ENCODE peak calls at places on chromosome 14, in four cellular contexts. One of them, this sample, is unnamed.

GRCh38 chr14:66380143-66380542 is 106.0 kb upstream of the CCDC196 start:
- DNase-seq in K562: no peak
- DNase-seq in HepG2: no peak
- DNase-seq in A549: no peak
- DNase-seq in this sample: no peak

GRCh38 chr14:97544581-97544980 is 747.4 kb downstream of the VRK1 start:
- DNase-seq in A549: no peak
- DNase-seq in HepG2: no peak
- DNase-seq in K562: no peak
- DNase-seq in this sample: no peak

GRCh38 chr14:73759183-73759713 is 45.1 kb upstream of the PNMA1 start:
- DNase-seq in K562: peak; percentile 72
- DNase-seq in A549: no peak
- DNase-seq in HepG2: no peak
- DNase-seq in this sample: peak; percentile 15

GRCh38 chr14:91328313-91329050 is 84.0 kb upstream of the GPR68 start:
- DNase-seq in A549: no peak
- DNase-seq in K562: no peak
- DNase-seq in HepG2: no peak
- DNase-seq in this sample: no peak

GRCh38 chr14:27386391-27386790 is 788.6 kb upstream of the NOVA1 start:
- DNase-seq in HepG2: no peak
- DNase-seq in K562: no peak
- DNase-seq in A549: no peak
- DNase-seq in this sample: no peak

GRCh38 chr14:99209409-99209808 is 62.6 kb downstream of the BCL11B start:
- DNase-seq in A549: no peak
- DNase-seq in K562: no peak
- DNase-seq in HepG2: no peak
- DNase-seq in this sample: no peak

GRCh38 chr14:90819734-90820393 is 3.6 kb upstream of the TTC7B start:
- DNase-seq in K562: no peak
- DNase-seq in A549: no peak
- DNase-seq in HepG2: no peak
- DNase-seq in this sample: no peak

GRCh38 chr14:47040490-47040889 is 388.9 kb upstream of the RPL10L start:
- DNase-seq in A549: no peak
- DNase-seq in HepG2: peak; percentile 3
- DNase-seq in K562: no peak
- DNase-seq in this sample: peak; percentile 78

GRCh38 chr14:94390372-94391086 is 2.1 kb upstream of the SERPINA1 start:
- DNase-seq in HepG2: no peak
- DNase-seq in K562: no peak
- DNase-seq in A549: no peak
- DNase-seq in this sample: peak; percentile 24

GRCh38 chr14:24172871-24173281 is 996 bp downstream of the REC8 start:
- DNase-seq in HepG2: no peak
- DNase-seq in K562: no peak
- DNase-seq in A549: no peak
- DNase-seq in this sample: no peak

GRCh38 chr14:92408186-92408585 is 85.2 kb downstream of the SLC24A4 start:
- DNase-seq in HepG2: no peak
- DNase-seq in A549: no peak
- DNase-seq in K562: no peak
- DNase-seq in this sample: no peak

GRCh38 chr14:44912041-44912869 is 49.5 kb downstream of the KLHL28 start:
- DNase-seq in K562: no peak
- DNase-seq in HepG2: no peak
- DNase-seq in A549: no peak
- DNase-seq in this sample: peak; percentile 32

GRCh38 chr14:58637391-58638230 is at the start of gene DACT1:
- DNase-seq in K562: peak; percentile 64
- DNase-seq in A549: peak; percentile 16
- DNase-seq in HepG2: no peak
- DNase-seq in this sample: peak; percentile 93

GRCh38 chr14:98984719-98985041 is 287.3 kb downstream of the BCL11B start:
- DNase-seq in K562: peak; percentile 30
- DNase-seq in A549: no peak
- DNase-seq in HepG2: no peak
- DNase-seq in this sample: no peak

GRCh38 chr14:64202731-64203130 is 91.4 kb downstream of the ESR2 start:
- DNase-seq in HepG2: no peak
- DNase-seq in K562: no peak
- DNase-seq in A549: no peak
- DNase-seq in this sample: no peak

GRCh38 chr14:64201931-64202330 is 92.2 kb downstream of the ESR2 start:
- DNase-seq in HepG2: no peak
- DNase-seq in A549: no peak
- DNase-seq in K562: no peak
- DNase-seq in this sample: no peak

GRCh38 chr14:64201296-64201695 is 92.9 kb downstream of the ESR2 start:
- DNase-seq in A549: no peak
- DNase-seq in K562: no peak
- DNase-seq in HepG2: no peak
- DNase-seq in this sample: no peak

GRCh38 chr14:64200170-64200569 is 94.0 kb downstream of the ESR2 start:
- DNase-seq in A549: no peak
- DNase-seq in K562: no peak
- DNase-seq in HepG2: no peak
- DNase-seq in this sample: peak; percentile 47

GRCh38 chr14:64203366-64204006 is 90.7 kb downstream of the ESR2 start:
- DNase-seq in HepG2: no peak
- DNase-seq in A549: no peak
- DNase-seq in K562: no peak
- DNase-seq in this sample: no peak
- TF ChIP-seq JUNB in HepG2: no peak
- TF ChIP-seq JUNB in A549: no peak
- TF ChIP-seq JUNB in K562: no peak
- TF ChIP-seq JUNB in this sample: no peak

GRCh38 chr14:61346793-61347192 is 25.4 kb downstream of the PRKCH start:
- DNase-seq in HepG2: no peak
- DNase-seq in K562: no peak
- DNase-seq in A549: no peak
- DNase-seq in this sample: no peak
- H3K4me1 ChIP-seq in HepG2: no peaks in the 10 kb centered on the region
- H3K4me1 ChIP-seq in K562: peaks cover 9% of the 10 kb centered on the region
- H3K4me1 ChIP-seq in A549: peaks cover 6% of the 10 kb centered on the region
- H3K4me1 ChIP-seq in this sample: no peaks in the 10 kb centered on the region

GRCh38 chr14:77105554-77105953 is 7.5 kb downstream of the CIPC start:
- DNase-seq in A549: no peak
- DNase-seq in HepG2: no peak
- DNase-seq in K562: no peak
- DNase-seq in this sample: no peak
- H3K27ac ChIP-seq in A549: no peak overlapping the region
- H3K27ac ChIP-seq in HepG2: no peak overlapping the region
- H3K27ac ChIP-seq in K562: no peak overlapping the region
- H3K27ac ChIP-seq in this sample: peak overlapping the region; percentile 16

DNA sequence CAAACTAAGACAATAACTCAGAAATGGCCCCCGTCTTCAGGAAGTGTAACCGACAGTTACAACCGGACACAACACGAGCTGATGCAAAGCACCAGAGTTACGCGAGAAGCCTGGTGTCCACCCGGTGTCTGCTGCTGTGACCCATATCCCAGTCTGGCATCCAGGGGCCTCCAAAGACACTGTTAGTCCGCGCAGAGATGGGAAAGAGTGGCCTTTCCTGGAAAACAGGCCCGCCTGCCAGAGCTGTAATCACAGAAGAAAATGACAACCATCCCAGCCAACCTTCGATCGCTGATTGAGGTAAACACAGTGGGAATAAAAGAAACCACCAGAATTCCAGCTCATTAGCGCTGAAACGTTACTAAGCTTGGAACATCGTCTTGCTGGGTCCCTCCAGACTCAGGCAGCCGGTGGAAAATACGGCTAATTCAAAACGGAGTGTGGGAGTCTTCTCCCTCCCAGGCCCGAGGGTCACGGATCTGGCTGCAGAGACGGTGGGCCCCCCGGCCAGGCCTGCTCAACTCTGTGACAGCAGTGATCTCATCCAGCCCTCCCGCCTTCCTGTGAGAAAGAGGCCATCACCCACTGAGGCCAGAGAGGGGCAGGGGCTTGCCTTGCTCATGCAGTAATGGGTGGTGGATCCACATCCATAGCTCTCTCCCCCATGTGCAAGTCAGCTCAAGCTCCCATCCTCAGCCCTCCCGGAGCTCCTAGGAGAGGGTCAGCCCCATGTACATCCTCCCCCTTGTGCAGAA is 274.0 kb upstream of the RTL1 start:
- DNase-seq in HepG2: no peak
- DNase-seq in K562: no peak
- DNase-seq in A549: no peak
- DNase-seq in this sample: no peak
- TF ChIP-seq JUNB in HepG2: no peak
- TF ChIP-seq JUNB in K562: no peak
- TF ChIP-seq JUNB in A549: no peak
- TF ChIP-seq JUNB in this sample: no peak

GRCh38 chr14:72614891-72615410 is 278.9 kb downstream of the DPF3 start:
- DNase-seq in K562: no peak
- DNase-seq in A549: no peak
- DNase-seq in HepG2: no peak
- DNase-seq in this sample: no peak
- H3K4me1 ChIP-seq in K562: peaks cover 6% of the 10 kb centered on the region
- H3K4me1 ChIP-seq in A549: no peaks in the 10 kb centered on the region
- H3K4me1 ChIP-seq in HepG2: no peaks in the 10 kb centered on the region
- H3K4me1 ChIP-seq in this sample: no peaks in the 10 kb centered on the region

GRCh38 chr14:29236848-29237247 is 470.3 kb downstream of the FOXG1 start:
- DNase-seq in K562: no peak
- DNase-seq in A549: no peak
- DNase-seq in HepG2: no peak
- DNase-seq in this sample: no peak

GRCh38 chr14:29236401-29236800 is 469.8 kb downstream of the FOXG1 start:
- DNase-seq in A549: no peak
- DNase-seq in K562: no peak
- DNase-seq in HepG2: no peak
- DNase-seq in this sample: no peak

GRCh38 chr14:29233188-29233587 is 466.6 kb downstream of the FOXG1 start:
- DNase-seq in HepG2: no peak
- DNase-seq in K562: no peak
- DNase-seq in A549: no peak
- DNase-seq in this sample: no peak

GRCh38 chr14:29240046-29240445 is 473.5 kb downstream of the FOXG1 start:
- DNase-seq in A549: no peak
- DNase-seq in K562: no peak
- DNase-seq in HepG2: no peak
- DNase-seq in this sample: no peak

DNA sequence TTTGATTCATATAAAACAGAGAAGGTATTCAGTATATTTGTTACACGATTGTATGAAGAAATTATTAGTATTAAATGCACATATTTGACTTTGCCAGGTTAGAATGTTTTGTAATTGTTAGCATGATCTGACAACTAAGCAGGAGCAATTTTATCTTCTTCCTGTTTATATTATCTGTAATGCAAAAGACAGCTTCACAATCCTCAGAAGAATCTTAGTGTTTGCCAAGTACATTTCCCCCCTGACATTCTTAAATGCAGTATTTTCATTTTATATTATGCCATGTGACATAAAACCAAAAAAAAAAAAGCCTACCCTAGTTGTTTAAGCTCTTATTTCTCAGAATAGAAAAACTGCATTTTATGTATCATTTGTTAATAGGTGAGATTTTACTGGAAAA is 469.4 kb downstream of the FOXG1 start:
- DNase-seq in K562: no peak
- DNase-seq in A549: no peak
- DNase-seq in HepG2: no peak
- DNase-seq in this sample: no peak
- H3K27ac ChIP-seq in K562: no peak overlapping the region
- H3K27ac ChIP-seq in A549: no peak overlapping the region
- H3K27ac ChIP-seq in HepG2: no peak overlapping the region
- H3K27ac ChIP-seq in this sample: no peak overlapping the region

DNA sequence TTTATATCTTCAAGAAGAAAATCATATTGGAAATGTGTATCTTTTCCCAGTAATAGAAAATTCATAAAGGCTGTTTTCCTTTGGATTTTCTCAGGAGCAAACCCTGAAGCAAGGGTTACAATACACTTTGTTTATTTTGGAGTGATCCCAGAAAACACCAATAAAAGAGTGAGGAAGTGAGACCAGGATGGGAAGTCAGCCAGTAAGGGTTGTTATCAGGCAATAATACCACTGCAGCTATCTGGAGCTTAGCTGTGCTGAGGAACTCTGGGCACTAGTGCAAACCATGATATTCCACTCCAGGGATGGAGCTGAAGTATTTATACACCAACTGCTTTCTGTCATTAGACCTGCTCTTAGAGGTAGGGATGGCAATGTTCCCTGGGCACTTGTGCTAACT is 1002.3 kb downstream of the FLRT2 start:
- DNase-seq in K562: no peak
- DNase-seq in A549: no peak
- DNase-seq in HepG2: no peak
- DNase-seq in this sample: no peak
- TF ChIP-seq JUNB in K562: no peak
- TF ChIP-seq JUNB in A549: no peak
- TF ChIP-seq JUNB in HepG2: no peak
- TF ChIP-seq JUNB in this sample: no peak

DNA sequence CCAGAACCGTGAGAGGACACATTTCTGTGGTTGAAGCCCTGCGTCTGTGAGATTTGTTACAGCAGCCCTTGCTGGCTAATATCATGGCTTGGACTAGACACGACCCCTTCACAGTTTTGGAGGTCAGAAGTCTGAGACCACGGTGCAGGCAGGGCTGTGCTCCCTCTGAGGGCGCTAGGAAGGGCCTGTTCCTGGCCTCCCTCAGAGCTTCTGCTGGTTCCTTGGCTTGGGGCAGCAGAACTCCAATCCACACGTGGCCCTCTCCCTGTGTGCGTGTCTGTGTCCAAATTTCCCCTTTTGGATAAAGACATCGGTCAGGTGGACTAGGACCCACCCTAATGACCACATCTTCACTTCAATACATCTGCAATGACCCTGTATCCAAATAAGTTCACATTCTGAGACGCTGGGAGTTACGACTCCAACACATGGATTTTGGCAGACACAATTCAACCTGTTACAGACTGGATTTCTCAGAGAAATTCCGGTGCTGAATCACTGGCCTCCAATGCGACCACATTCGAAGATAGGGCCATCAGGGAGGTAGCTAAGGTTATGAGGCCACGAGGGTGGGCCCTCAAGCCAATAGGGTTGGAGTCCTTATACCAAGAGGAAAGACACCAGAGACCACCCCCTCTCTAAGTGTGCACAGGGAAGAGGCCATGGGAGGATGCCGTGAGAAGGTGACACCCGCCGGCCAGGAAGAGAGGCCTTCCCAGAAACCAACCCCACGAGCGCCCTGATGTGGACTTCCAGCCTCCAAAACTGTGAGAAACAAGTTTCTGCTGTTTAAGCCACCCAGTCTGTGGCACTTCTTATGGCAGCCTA is 43.6 kb upstream of the PPP2R5C start:
- DNase-seq in A549: no peak
- DNase-seq in K562: peak; percentile 1
- DNase-seq in HepG2: no peak
- DNase-seq in this sample: no peak
- H3K4me1 ChIP-seq in A549: no peaks in the 10 kb centered on the region
- H3K4me1 ChIP-seq in K562: peaks cover 30% of the 10 kb centered on the region
- H3K4me1 ChIP-seq in HepG2: peaks cover 42% of the 10 kb centered on the region
- H3K4me1 ChIP-seq in this sample: peaks cover 3% of the 10 kb centered on the region

GRCh38 chr14:35406811-35407630 is 2.5 kb upstream of the NFKBIA start:
- DNase-seq in HepG2: peak; percentile 87
- DNase-seq in A549: peak; percentile 86
- DNase-seq in K562: peak; percentile 53
- DNase-seq in this sample: peak; percentile 84
- H3K27ac ChIP-seq in HepG2: no peak overlapping the region
- H3K27ac ChIP-seq in A549: peak overlapping the region; percentile 99
- H3K27ac ChIP-seq in K562: no peak overlapping the region
- H3K27ac ChIP-seq in this sample: no peak overlapping the region